ENCODE peak calls at places on chromosomes 2 and 18, in six cellular contexts. V is neural crest cell, D is body of pancreas, Y is GM10248, L is fibroblast of villous mesenchyme, T is mammary epithelial cell. F is an unnamed sample.

GRCh38 chr2:85668857-85669142 is 801 bp upstream of the SFTPB start:
- DNase-seq in D (no peak), V (no peak), T (no peak), Y (no peak), L (no peak), F (no peak)

GRCh38 chr18:78912862-78913261 is 66.8 kb upstream of the SALL3 start:
- DNase-seq in Y (no peak), L (no peak), T (no peak), D (no peak), V (no peak), F (no peak)

GRCh38 chr18:52615943-52616342 is 275.9 kb downstream of the DCC start:
- DNase-seq in D (no peak), Y (peak; percentile 15), L (no peak), V (no peak), T (no peak), F (no peak)

GRCh38 chr2:181395871-181396574 is 61.2 kb upstream of the ITGA4 start:
- DNase-seq in T (no peak), V (no peak), Y (no peak), L (no peak), D (no peak), F (no peak)

GRCh38 chr18:48818329-48819254 is 132.2 kb downstream of the SMAD7 start:
- DNase-seq in V (no peak), L (no peak), T (no peak), Y (no peak), D (no peak), F (no peak)

GRCh38 chr2:80326214-80326613 is 21.7 kb upstream of the LRRTM1 start:
- DNase-seq in T (no peak), L (peak; percentile 25), Y (peak; percentile 15), D (no peak), V (no peak), F (no peak)

GRCh38 chr2:66930499-66931165 is 466.5 kb upstream of the ETAA1 start:
- DNase-seq in D (no peak), L (no peak), Y (no peak), T (no peak), V (no peak), F (no peak)

GRCh38 chr2:1539973-1540372 is 126.7 kb downstream of the TPO start:
- DNase-seq in Y (no peak), V (no peak), T (no peak), D (no peak), L (no peak), F (no peak)

GRCh38 chr2:142865924-142866323 is 11.5 kb upstream of the KYNU start:
- DNase-seq in L (peak; percentile 32), V (no peak), D (no peak), Y (peak; percentile 68), T (no peak), F (no peak)

GRCh38 chr2:68861330-68861729 is 9.9 kb downstream of the BMP10 start:
- DNase-seq in V (no peak), L (no peak), T (no peak), D (no peak), Y (no peak), F (no peak)

GRCh38 chr2:66170681-66171234 is 264.2 kb upstream of the MEIS1 start:
- DNase-seq in Y (no peak), L (no peak), D (no peak), V (no peak), T (peak; percentile 33), F (no peak)

GRCh38 chr2:46656640-46657039 is 177.3 kb downstream of the TMEM247 start:
- DNase-seq in V (no peak), D (no peak), Y (no peak), L (no peak), T (no peak), F (no peak)

GRCh38 chr2:167144179-167144898 is 256.1 kb downstream of the XIRP2 start:
- DNase-seq in V (no peak), D (no peak), T (no peak), Y (no peak), L (peak; percentile 17), F (no peak)

GRCh38 chr2:176339208-176339607 is 70.0 kb downstream of the MTX2 start:
- DNase-seq in Y (no peak), L (no peak), V (no peak), T (no peak), D (no peak), F (no peak)

GRCh38 chr2:15642334-15643208 is 50.9 kb downstream of the DDX1 start:
- DNase-seq in L (peak; percentile 12), D (no peak), T (no peak), Y (no peak), V (no peak), F (no peak)

GRCh38 chr2:176395273-176395854 is 126.1 kb downstream of the MTX2 start:
- DNase-seq in D (no peak), T (peak; percentile 39), L (no peak), V (no peak), Y (no peak), F (no peak)

GRCh38 chr2:238564286-238564920 is 137.7 kb downstream of the ASB1 start:
- DNase-seq in T (no peak), Y (peak; percentile 5), D (no peak), V (no peak), L (no peak), F (no peak)

GRCh38 chr2:73289304-73289703 is 4.0 kb downstream of the EGR4 start:
- DNase-seq in D (no peak), V (no peak), L (no peak), T (no peak), Y (no peak), F (no peak)
- TF ChIP-seq CTCF in D (no peak), V (no peak), L (no peak), T (no peak), Y (no peak), F (no peak)

DNA sequence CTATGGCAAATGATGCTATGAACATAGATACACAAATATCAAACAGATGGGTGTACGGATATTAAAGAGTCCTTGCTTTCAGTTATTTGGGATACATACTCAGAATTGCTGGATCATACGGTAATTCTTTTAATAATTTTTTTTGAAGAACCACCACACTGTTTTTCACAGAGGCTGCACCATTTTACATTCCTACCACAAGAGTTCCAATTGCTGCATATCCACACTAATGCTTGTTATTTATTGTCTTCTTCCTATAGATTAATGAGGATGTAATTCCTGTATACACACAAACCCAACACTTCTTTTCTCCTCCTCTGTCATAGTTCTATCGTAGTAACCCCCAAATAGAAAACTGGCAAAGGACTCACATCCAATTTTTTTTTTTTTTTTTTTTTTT is 21.7 kb downstream of the CD302 start:
- DNase-seq in T (no peak), Y (no peak), D (no peak), L (no peak), V (no peak), F (no peak)
- TF ChIP-seq CTCF in T (peak; percentile 9), Y (no peak), D (no peak), L (peak; percentile 35), V (peak; percentile 48), F (peak; percentile 10)

GRCh38 chr18:49884959-49885358 is 71.6 kb upstream of the ACAA2 start:
- DNase-seq in L (no peak), D (no peak), V (no peak), Y (no peak), T (peak; percentile 87), F (no peak)

GRCh38 chr18:49892148-49892924 is 79.0 kb upstream of the ACAA2 start:
- DNase-seq in D (no peak), Y (no peak), L (peak; percentile 6), T (peak; percentile 51), V (no peak), F (no peak)

GRCh38 chr18:49884465-49884864 is 71.1 kb upstream of the ACAA2 start:
- DNase-seq in D (no peak), V (no peak), Y (no peak), L (no peak), T (no peak), F (no peak)

GRCh38 chr18:49890041-49890440 is 76.7 kb upstream of the ACAA2 start:
- DNase-seq in L (no peak), Y (no peak), D (no peak), T (no peak), V (no peak), F (no peak)

DNA sequence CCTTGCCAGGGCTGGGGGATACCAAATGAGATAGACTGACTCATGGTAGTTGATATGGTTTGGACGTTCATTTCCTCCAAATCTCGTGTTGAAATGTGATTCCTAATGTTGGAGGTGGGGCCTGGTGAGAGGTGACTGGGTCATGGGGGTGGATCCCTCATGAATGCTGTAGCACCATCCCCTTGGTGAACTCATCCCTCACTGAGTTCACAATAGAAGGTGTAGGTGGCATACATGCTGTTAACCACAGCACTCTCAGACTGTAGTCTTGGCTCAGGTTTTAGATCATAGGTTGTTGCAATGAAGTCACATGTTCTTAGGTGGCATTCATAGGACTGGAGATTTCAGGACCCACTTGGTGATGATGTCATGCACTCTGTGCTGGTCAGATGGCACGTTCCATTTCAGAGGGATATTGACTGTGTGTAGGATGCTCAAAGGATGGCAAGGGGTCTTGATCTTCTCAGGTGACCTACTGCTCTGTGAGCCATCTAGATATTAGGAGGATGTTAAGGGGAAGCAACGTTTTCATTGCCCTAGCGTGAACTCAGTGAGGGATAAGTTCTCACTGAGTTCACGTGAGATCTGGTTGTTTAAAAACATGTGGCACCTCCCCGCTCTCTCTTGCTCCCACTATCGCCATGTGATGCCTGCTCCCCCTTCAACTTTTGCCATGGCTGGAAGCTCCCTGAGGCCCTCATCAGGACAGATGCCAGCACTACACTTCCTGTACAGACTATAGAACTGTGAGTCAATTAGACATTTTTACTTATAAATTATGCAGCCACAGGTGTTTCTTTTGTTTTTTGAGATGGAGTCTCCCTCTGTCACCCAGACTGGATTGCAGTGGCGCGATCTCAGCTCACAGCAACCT is 73.8 kb upstream of the ACAA2 start:
- DNase-seq in D (no peak), T (peak; percentile 72), L (no peak), V (no peak), Y (no peak), F (no peak)
- TF ChIP-seq CTCF in D (no peak), T (no peak), L (peak; percentile 11), V (no peak), Y (no peak), F (no peak)

GRCh38 chr18:23880931-23881330 is 133.6 kb upstream of the TTC39C start:
- DNase-seq in Y (no peak), D (no peak), V (no peak), T (peak; percentile 55), L (no peak), F (no peak)

GRCh38 chr18:23879544-23879943 is 135.0 kb upstream of the TTC39C start:
- DNase-seq in L (no peak), Y (no peak), V (no peak), D (no peak), T (peak; percentile 50), F (no peak)

GRCh38 chr18:23879126-23879525 is 135.4 kb upstream of the TTC39C start:
- DNase-seq in Y (no peak), V (no peak), D (no peak), T (no peak), L (no peak), F (no peak)

GRCh38 chr18:23878336-23878900 is 136.1 kb upstream of the TTC39C start:
- DNase-seq in T (peak; percentile 62), D (no peak), V (no peak), L (no peak), Y (no peak), F (no peak)

DNA sequence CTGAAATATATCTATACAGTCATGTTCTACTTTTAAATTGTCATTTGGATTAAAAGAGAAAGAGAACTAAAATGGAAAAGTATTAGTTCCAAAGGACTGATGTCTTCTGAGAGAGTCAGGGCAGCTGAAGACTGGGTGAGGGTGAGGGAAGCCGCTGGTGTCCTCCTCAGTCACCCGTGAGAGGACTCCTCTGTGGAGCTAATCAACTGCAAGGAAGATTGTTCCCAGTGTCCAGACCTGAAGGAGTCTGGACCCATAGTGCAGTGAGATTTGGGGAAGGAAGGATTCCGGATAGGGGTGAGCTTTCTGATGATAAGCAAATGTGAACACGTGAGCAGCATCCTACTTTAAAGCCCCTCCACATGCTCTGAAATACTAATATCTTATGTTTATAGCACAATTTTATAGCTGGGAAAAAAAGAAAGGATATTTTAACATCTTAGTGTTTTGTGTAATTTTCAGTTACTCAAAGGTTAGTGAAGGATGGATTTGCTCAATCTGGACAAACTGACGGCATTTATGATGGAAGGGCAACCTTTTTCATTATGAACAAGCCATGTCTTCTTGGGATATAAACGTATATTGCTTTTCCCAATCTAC is 134.5 kb upstream of the TTC39C start:
- DNase-seq in T (peak; percentile 53), D (no peak), V (no peak), Y (no peak), L (no peak), F (no peak)
- TF ChIP-seq CTCF in T (no peak), D (no peak), V (no peak), Y (no peak), L (no peak), F (no peak)